ENCODE peak calls at places on chromosomes 1 and 21, in five cellular contexts. One of them, this sample, is unnamed.
A peak's percentile ranks its signal among the peaks of the same experiment; 100 is the strongest.

GRCh38 chr1:145716641-145717061 is 2.6 kb upstream of the CD160 start:
- DNase-seq in K562: no peak
- DNase-seq in HepG2: no peak
- DNase-seq in GM12878: no peak
- DNase-seq in A549: no peak
- DNase-seq in this sample: no peak

GRCh38 chr1:165257969-165258459 is 98.5 kb downstream of the LMX1A start:
- DNase-seq in HepG2: peak; percentile 60
- DNase-seq in K562: peak; percentile 79
- DNase-seq in A549: peak; percentile 61
- DNase-seq in GM12878: peak; percentile 9
- DNase-seq in this sample: peak; percentile 88

GRCh38 chr21:43362928-43363314 is 64.0 kb downstream of the SIK1 start:
- DNase-seq in A549: no peak
- DNase-seq in GM12878: no peak
- DNase-seq in HepG2: no peak
- DNase-seq in K562: peak; percentile 61
- DNase-seq in this sample: no peak

GRCh38 chr1:41853907-41854306 is 64.8 kb downstream of the HIVEP3 start:
- DNase-seq in K562: no peak
- DNase-seq in HepG2: no peak
- DNase-seq in A549: no peak
- DNase-seq in GM12878: no peak
- DNase-seq in this sample: no peak

GRCh38 chr1:188822248-188822647 is 1655.4 kb downstream of the BRINP3 start:
- DNase-seq in GM12878: no peak
- DNase-seq in A549: no peak
- DNase-seq in HepG2: no peak
- DNase-seq in K562: no peak
- DNase-seq in this sample: peak; percentile 11

GRCh38 chr1:208557046-208557445 is 312.9 kb upstream of the PLXNA2 start:
- DNase-seq in HepG2: no peak
- DNase-seq in K562: no peak
- DNase-seq in GM12878: no peak
- DNase-seq in A549: no peak
- DNase-seq in this sample: no peak

GRCh38 chr21:26845066-26845749 is at the start of gene ADAMTS1:
- DNase-seq in K562: no peak
- DNase-seq in A549: no peak
- DNase-seq in HepG2: peak; percentile 4
- DNase-seq in GM12878: no peak
- DNase-seq in this sample: peak; percentile 87

GRCh38 chr1:51330331-51331201 is at the start of gene TTC39A:
- DNase-seq in HepG2: no peak
- DNase-seq in A549: no peak
- DNase-seq in GM12878: no peak
- DNase-seq in K562: no peak
- DNase-seq in this sample: peak; percentile 51

GRCh38 chr1:2186901-2187300 is 7.7 kb downstream of the FAAP20 start:
- DNase-seq in K562: no peak
- DNase-seq in GM12878: no peak
- DNase-seq in A549: no peak
- DNase-seq in HepG2: no peak
- DNase-seq in this sample: no peak

GRCh38 chr1:108646661-108647269 is 14.1 kb downstream of the HENMT1 start:
- DNase-seq in A549: no peak
- DNase-seq in HepG2: peak; percentile 84
- DNase-seq in GM12878: no peak
- DNase-seq in K562: peak; percentile 33
- DNase-seq in this sample: no peak

DNA sequence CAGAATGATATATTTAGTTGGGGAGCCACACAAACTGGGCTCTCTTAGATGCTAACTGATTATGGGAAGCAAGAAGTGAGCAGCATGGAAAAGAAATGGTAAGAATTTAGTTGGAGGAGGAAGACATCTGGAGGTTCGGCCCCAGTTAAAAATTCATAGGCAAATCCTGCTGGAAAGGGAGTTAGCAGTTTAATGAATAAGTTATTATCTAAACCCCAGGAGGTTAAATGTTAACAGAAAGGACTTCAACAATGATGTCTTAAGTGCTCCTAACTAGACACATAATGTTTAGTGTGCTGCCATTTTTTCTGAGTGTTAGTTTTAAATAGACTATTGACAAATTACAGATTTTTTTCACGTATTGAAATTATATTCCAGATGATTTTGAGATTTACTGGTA is 1265.3 kb upstream of the ADGRL2 start:
- DNase-seq in K562: no peak
- DNase-seq in GM12878: no peak
- DNase-seq in A549: no peak
- DNase-seq in HepG2: no peak
- DNase-seq in this sample: peak; percentile 5
- TF ChIP-seq JUNB in K562: no peak
- TF ChIP-seq JUNB in GM12878: no peak
- TF ChIP-seq JUNB in A549: no peak
- TF ChIP-seq JUNB in HepG2: no peak
- TF ChIP-seq JUNB in this sample: no peak

GRCh38 chr21:17200250-17200649 is 312.6 kb upstream of the CXADR start:
- DNase-seq in HepG2: no peak
- DNase-seq in K562: no peak
- DNase-seq in A549: no peak
- DNase-seq in GM12878: no peak
- DNase-seq in this sample: no peak

GRCh38 chr21:17196619-17197018 is 316.2 kb upstream of the CXADR start:
- DNase-seq in K562: no peak
- DNase-seq in A549: no peak
- DNase-seq in GM12878: no peak
- DNase-seq in HepG2: no peak
- DNase-seq in this sample: no peak

GRCh38 chr21:17191346-17191993 is 321.4 kb upstream of the CXADR start:
- DNase-seq in GM12878: no peak
- DNase-seq in A549: no peak
- DNase-seq in K562: no peak
- DNase-seq in HepG2: no peak
- DNase-seq in this sample: no peak

DNA sequence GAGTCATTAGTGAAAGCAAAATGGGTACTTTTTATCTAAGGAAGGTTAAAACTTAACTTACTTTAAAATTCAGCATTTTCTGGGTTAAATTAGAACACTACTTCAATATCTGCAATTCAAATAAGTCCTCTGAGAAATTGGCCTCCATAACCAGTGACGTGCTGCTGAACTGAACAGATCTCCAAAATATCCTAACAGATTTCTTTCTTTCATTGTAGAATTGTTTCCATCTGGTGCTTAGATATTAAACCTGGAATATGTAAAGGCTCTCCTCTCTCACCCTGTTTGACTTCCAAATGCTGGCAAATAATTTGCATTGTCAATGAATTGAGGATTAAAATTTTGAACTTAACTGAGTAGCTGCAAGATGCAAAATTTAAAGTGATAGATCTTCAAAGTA is 316.9 kb upstream of the CXADR start:
- DNase-seq in HepG2: no peak
- DNase-seq in GM12878: no peak
- DNase-seq in A549: no peak
- DNase-seq in K562: no peak
- DNase-seq in this sample: no peak
- TF ChIP-seq JUNB in HepG2: no peak
- TF ChIP-seq JUNB in GM12878: no peak
- TF ChIP-seq JUNB in A549: no peak
- TF ChIP-seq JUNB in K562: no peak
- TF ChIP-seq JUNB in this sample: no peak

GRCh38 chr21:45541221-45542039 is 810 bp downstream of the SLC19A1 start:
- DNase-seq in HepG2: no peak
- DNase-seq in A549: peak; percentile 80
- DNase-seq in K562: peak; percentile 90
- DNase-seq in GM12878: no peak
- DNase-seq in this sample: peak; percentile 46
- TF ChIP-seq JUNB in HepG2: no peak
- TF ChIP-seq JUNB in A549: no peak
- TF ChIP-seq JUNB in K562: no peak
- TF ChIP-seq JUNB in GM12878: no peak
- TF ChIP-seq JUNB in this sample: no peak

GRCh38 chr1:227934476-227935313 is 13.0 kb downstream of the WNT9A start:
- DNase-seq in GM12878: no peak
- DNase-seq in K562: peak; percentile 28
- DNase-seq in A549: peak; percentile 49
- DNase-seq in HepG2: peak; percentile 27
- DNase-seq in this sample: no peak
- TF ChIP-seq JUNB in GM12878: no peak
- TF ChIP-seq JUNB in K562: no peak
- TF ChIP-seq JUNB in A549: peak; percentile 87
- TF ChIP-seq JUNB in HepG2: no peak
- TF ChIP-seq JUNB in this sample: no peak

GRCh38 chr1:47506053-47506452 is 68.2 kb downstream of the FOXD2 start:
- DNase-seq in GM12878: no peak
- DNase-seq in K562: no peak
- DNase-seq in A549: no peak
- DNase-seq in HepG2: no peak
- DNase-seq in this sample: no peak

GRCh38 chr1:47510282-47510811 is 72.5 kb downstream of the FOXD2 start:
- DNase-seq in HepG2: no peak
- DNase-seq in A549: no peak
- DNase-seq in GM12878: no peak
- DNase-seq in K562: no peak
- DNase-seq in this sample: no peak

GRCh38 chr1:47508900-47509488 is 71.2 kb downstream of the FOXD2 start:
- DNase-seq in K562: no peak
- DNase-seq in A549: no peak
- DNase-seq in GM12878: no peak
- DNase-seq in HepG2: no peak
- DNase-seq in this sample: peak; percentile 20

GRCh38 chr1:47507140-47507539 is 69.3 kb downstream of the FOXD2 start:
- DNase-seq in HepG2: no peak
- DNase-seq in GM12878: no peak
- DNase-seq in A549: no peak
- DNase-seq in K562: no peak
- DNase-seq in this sample: no peak

GRCh38 chr1:47507921-47508894 is 70.4 kb downstream of the FOXD2 start:
- DNase-seq in K562: peak; percentile 68
- DNase-seq in GM12878: no peak
- DNase-seq in A549: peak; percentile 11
- DNase-seq in HepG2: peak; percentile 28
- DNase-seq in this sample: peak; percentile 68
- TF ChIP-seq JUNB in K562: no peak
- TF ChIP-seq JUNB in GM12878: no peak
- TF ChIP-seq JUNB in A549: no peak
- TF ChIP-seq JUNB in HepG2: no peak
- TF ChIP-seq JUNB in this sample: no peak

GRCh38 chr1:195663549-195664280 is 944.5 kb downstream of the KCNT2 start:
- DNase-seq in A549: peak; percentile 5
- DNase-seq in HepG2: no peak
- DNase-seq in GM12878: no peak
- DNase-seq in K562: peak; percentile 16
- DNase-seq in this sample: no peak
- TF ChIP-seq JUNB in A549: peak; percentile 54
- TF ChIP-seq JUNB in HepG2: no peak
- TF ChIP-seq JUNB in GM12878: no peak
- TF ChIP-seq JUNB in K562: no peak
- TF ChIP-seq JUNB in this sample: no peak

DNA sequence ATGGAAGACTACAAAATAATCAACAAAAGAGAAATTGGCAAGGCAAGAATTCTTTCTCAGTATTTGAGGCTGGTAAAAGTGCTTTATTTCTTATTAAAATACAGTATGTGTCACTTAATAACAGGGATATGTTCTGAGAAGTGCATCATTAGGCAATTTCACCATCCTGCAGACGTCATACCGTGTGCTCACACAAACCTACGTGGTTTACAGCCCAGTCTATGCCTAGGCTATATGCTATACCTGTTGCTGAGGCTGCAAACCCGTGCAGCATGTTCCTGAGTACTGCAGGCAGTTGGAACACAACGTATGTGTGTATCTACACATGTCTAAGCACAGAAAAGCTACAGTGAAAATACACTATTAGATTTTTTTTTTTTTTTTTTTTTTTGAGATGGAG is 2.7 kb upstream of the CCDC27 start:
- DNase-seq in HepG2: no peak
- DNase-seq in A549: no peak
- DNase-seq in K562: no peak
- DNase-seq in GM12878: no peak
- DNase-seq in this sample: no peak
- TF ChIP-seq JUNB in HepG2: no peak
- TF ChIP-seq JUNB in A549: no peak
- TF ChIP-seq JUNB in K562: no peak
- TF ChIP-seq JUNB in GM12878: no peak
- TF ChIP-seq JUNB in this sample: no peak